ENCODE peak calls at places on chromosomes 6 and 20, in five cellular contexts. F, D, J, R and N are unnamed samples.

GRCh38 chr6:98212468-98212867 is 621.9 kb upstream of the POU3F2 start:
- DNase-seq in J (no peak), D (no peak), F (no peak), R (no peak), N (no peak)

GRCh38 chr6:36800223-36801095 is 38.8 kb downstream of the CPNE5 start:
- DNase-seq in D (no peak), R (no peak), F (no peak), J (no peak), N (no peak)

GRCh38 chr6:25381077-25381476 is 101.9 kb downstream of the CARMIL1 start:
- DNase-seq in R (no peak), D (no peak), F (no peak), J (no peak), N (no peak)

GRCh38 chr20:20195011-20195705 is 142.8 kb downstream of the CFAP61 start:
- DNase-seq in F (peak), R (no peak), D (no peak), J (no peak), N (no peak)

GRCh38 chr6:56156643-56157042 is 90.7 kb downstream of the COL21A1 start:
- DNase-seq in R (no peak), J (no peak), F (no peak), D (no peak), N (no peak)

GRCh38 chr6:54491431-54491830 is 183.2 kb downstream of the TINAG start:
- DNase-seq in F (no peak), J (peak), D (no peak), R (no peak), N (no peak)

GRCh38 chr6:162845972-162846371 is 118.2 kb downstream of the PACRG start:
- DNase-seq in F (no peak), J (no peak), D (no peak), R (no peak), N (no peak)

GRCh38 chr6:71392286-71392685 is 103.7 kb downstream of the OGFRL1 start:
- DNase-seq in R (no peak), F (no peak), J (no peak), D (no peak), N (no peak)

GRCh38 chr6:122669868-122670267 is 59.7 kb downstream of the PKIB start:
- DNase-seq in D (no peak), R (no peak), J (no peak), F (no peak), N (no peak)

GRCh38 chr6:167730441-167730840 is 96.3 kb upstream of the AFDN start:
- DNase-seq in D (no peak), R (no peak), J (no peak), F (no peak), N (no peak)

GRCh38 chr6:2124260-2124709 is 121.1 kb downstream of the GMDS start:
- DNase-seq in D (peak), J (no peak), R (no peak), F (peak), N (no peak)

GRCh38 chr20:52434453-52434852 is 242.9 kb upstream of the ZFP64 start:
- DNase-seq in R (no peak), F (no peak), J (no peak), D (no peak), N (no peak)

GRCh38 chr6:80789912-80790635 is 683.6 kb downstream of the BCKDHB start:
- DNase-seq in F (no peak), R (no peak), J (peak), D (peak), N (no peak)

GRCh38 chr20:53942121-53942816 is 128.1 kb downstream of the BCAS1 start:
- DNase-seq in F (no peak), J (no peak), R (no peak), D (no peak), N (no peak)
- H3K4me3 ChIP-seq in F (no peak), J (no peak), R (no peak), D (no peak), N (no peak)

DNA sequence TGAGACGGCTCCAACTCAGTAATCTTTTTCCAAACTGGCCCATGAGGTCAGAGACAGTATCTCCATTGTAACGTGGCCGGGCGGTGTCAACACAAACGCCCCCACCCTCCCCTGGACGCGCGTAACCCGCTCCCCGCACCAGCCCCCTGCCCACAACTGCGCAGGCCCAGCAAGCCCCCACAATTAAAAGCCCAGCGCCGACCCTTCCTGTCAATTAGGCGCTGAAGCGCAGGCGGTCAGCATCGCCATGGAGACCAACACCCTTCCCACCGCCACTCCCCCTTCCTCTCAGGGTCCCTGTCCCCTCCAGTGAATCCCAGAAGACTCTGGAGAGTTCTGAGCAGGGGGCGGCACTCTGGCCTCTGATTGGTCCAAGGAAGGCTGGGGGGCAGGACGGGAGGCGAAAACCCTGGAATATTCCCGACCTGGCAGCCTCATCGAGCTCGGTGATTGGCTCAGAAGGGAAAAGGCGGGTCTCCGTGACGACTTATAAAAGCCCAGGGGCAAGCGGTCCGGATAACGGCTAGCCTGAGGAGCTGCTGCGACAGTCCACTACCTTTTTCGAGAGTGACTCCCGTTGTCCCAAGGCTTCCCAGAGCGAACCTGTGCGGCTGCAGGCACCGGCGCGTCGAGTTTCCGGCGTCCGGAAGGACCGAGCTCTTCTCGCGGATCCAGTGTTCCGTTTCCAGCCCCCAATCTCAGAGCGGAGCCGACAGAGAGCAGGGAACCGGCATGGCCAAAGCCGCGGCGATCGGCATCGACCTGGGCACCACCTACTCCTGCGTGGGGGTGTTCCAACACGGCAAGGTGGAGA is at the start of the genes HSPA1A and HSPA1L:
- DNase-seq in J (peak), R (no peak), D (peak), F (peak), N (peak)
- H3K4me3 ChIP-seq in J (peak), R (peak), D (peak), F (peak), N (peak)

GRCh38 chr6:139903411-139904157 is 529.1 kb upstream of the CITED2 start:
- DNase-seq in J (no peak), D (no peak), R (no peak), F (no peak), N (no peak)
- H3K4me3 ChIP-seq in J (no peak), D (no peak), R (no peak), F (no peak), N (no peak)

DNA sequence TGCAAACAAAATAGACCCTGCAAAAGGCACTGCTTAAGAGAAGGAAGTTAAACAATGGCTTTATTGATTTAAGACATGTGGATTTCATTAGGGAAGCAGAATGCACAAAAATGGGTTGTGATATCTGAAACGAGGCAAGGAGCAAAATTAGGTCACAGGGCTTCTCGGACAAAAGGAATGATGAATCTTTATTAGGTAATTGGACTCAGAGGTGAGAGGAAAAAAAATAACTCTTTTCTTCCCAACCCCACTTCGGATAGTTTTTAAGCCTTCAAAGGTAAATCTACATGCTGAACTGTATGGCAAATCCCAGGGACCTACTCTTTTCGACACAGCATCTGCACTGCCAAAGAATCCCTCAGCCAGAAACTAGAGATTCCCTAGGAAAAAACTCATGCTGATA is 183.0 kb upstream of the TAB2 start:
- DNase-seq in R (no peak), F (no peak), J (peak), D (peak), N (no peak)
- H3K4me3 ChIP-seq in R (no peak), F (no peak), J (no peak), D (no peak), N (no peak)